ENCODE peak calls at places on chromosomes 5 and 9, in eight cellular contexts. J, L, S, F, O, Y, D and K are unnamed samples.

GRCh38 chr5:83552275-83552674 is 80.7 kb downstream of the VCAN start:
- DNase-seq in J (peak), L (no peak), S (no peak), F (no peak), O (no peak), Y (no peak), D (no peak), K (no peak)

GRCh38 chr9:3040761-3041160 is 196.9 kb upstream of the PUM3 start:
- DNase-seq in J (no peak), L (no peak), S (no peak), F (no peak), O (no peak), Y (no peak), D (no peak), K (no peak)

GRCh38 chr5:175652741-175653663 is 4.9 kb upstream of the HRH2 start:
- DNase-seq in J (no peak), L (peak), S (no peak), F (no peak), O (no peak), Y (no peak), D (no peak), K (peak)

GRCh38 chr5:180523629-180524466 is 29.7 kb downstream of the CNOT6 start:
- DNase-seq in J (no peak), L (no peak), S (no peak), F (no peak), O (no peak), Y (no peak), D (no peak), K (no peak)

GRCh38 chr5:133882801-133883200 is 85.6 kb downstream of the C5orf15 start:
- DNase-seq in J (no peak), L (no peak), S (no peak), F (no peak), O (no peak), Y (no peak), D (no peak), K (no peak)

GRCh38 chr5:173755319-173755718 is 132.8 kb upstream of the CPEB4 start:
- DNase-seq in J (no peak), L (no peak), S (no peak), F (no peak), O (no peak), Y (no peak), D (no peak), K (no peak)

GRCh38 chr5:148791334-148791667 is 35.1 kb upstream of the ADRB2 start:
- DNase-seq in J (peak), L (peak), S (no peak), F (no peak), O (no peak), Y (no peak), D (peak), K (peak)

GRCh38 chr5:169290895-169291294 is 10.0 kb downstream of the SLIT3 start:
- DNase-seq in J (no peak), L (no peak), S (no peak), F (no peak), O (no peak), Y (no peak), D (no peak), K (no peak)

GRCh38 chr5:33631786-33632185 is 191.0 kb downstream of the TARS1 start:
- DNase-seq in J (peak), L (no peak), S (no peak), F (no peak), O (no peak), Y (no peak), D (no peak), K (no peak)

GRCh38 chr5:58184910-58185309 is 275.0 kb downstream of the PLK2 start:
- DNase-seq in J (peak), L (no peak), S (no peak), F (no peak), O (no peak), Y (no peak), D (no peak), K (no peak)

GRCh38 chr5:55231476-55232193 is 1.8 kb downstream of the CCNO start:
- DNase-seq in J (no peak), L (peak), S (no peak), F (peak), O (no peak), Y (no peak), D (no peak), K (peak)

GRCh38 chr9:98809311-98810105 is 2.0 kb downstream of the GALNT12 start:
- DNase-seq in J (no peak), L (no peak), S (no peak), F (peak), O (no peak), Y (no peak), D (no peak), K (no peak)

GRCh38 chr9:130034570-130034969 is 8.4 kb downstream of the FNBP1 start:
- DNase-seq in J (peak), L (no peak), S (no peak), F (no peak), O (no peak), Y (no peak), D (no peak), K (peak)